ENCODE peak calls at places on chromosomes 11 and 22, in four cellular contexts. T is SJSA1; P is CD8-positive, alpha-beta T cell; K is IMR-90. O is an unnamed sample. For H3K27me3, the result is how much of the 10 kb centered on the place peaks cover.

GRCh38 chr11:110918351-110918750 is 206.1 kb upstream of the ARHGAP20 start:
- DNase-seq in T (no peak), P (no peak), K (no peak), O (no peak)

GRCh38 chr22:20748820-20749428 is 25.0 kb upstream of the SERPIND1 start:
- DNase-seq in T (no peak), P (no peak), K (peak), O (no peak)

GRCh38 chr11:77503006-77503405 is 29.1 kb upstream of the PAK1 start:
- DNase-seq in T (no peak), P (no peak), K (peak), O (no peak)

GRCh38 chr22:44220727-44221680 is 40.3 kb downstream of the PARVG start:
- DNase-seq in T (peak), P (no peak), K (no peak), O (no peak)

GRCh38 chr11:11806074-11806473 is 35.7 kb upstream of the USP47 start:
- DNase-seq in T (no peak), P (no peak), K (no peak), O (no peak)

GRCh38 chr22:39098026-39098425 is 982 bp downstream of the APOBEC3H start:
- DNase-seq in T (no peak), P (no peak), K (no peak), O (no peak)

GRCh38 chr11:105862736-105863367 is 159.2 kb downstream of the MSANTD4 start:
- DNase-seq in T (no peak), P (no peak), K (peak), O (no peak)

GRCh38 chr11:66976048-66976467 is 954 bp downstream of the C11orf86 start:
- DNase-seq in T (no peak), P (no peak), K (no peak), O (no peak)

GRCh38 chr11:8841899-8842298 is 69.1 kb upstream of the AKIP1 start:
- DNase-seq in T (no peak), P (no peak), K (peak), O (no peak)

GRCh38 chr22:19961201-19961580 is 19.6 kb upstream of the TXNRD2 start:
- DNase-seq in T (no peak), P (no peak), K (no peak), O (no peak)

GRCh38 chr11:128409476-128409875 is 177.9 kb downstream of the ETS1 start:
- DNase-seq in T (no peak), P (no peak), K (peak), O (no peak)

GRCh38 chr22:38982008-38982927 is at the start of gene APOBEC3B:
- DNase-seq in T (peak), P (peak), K (peak), O (peak)

GRCh38 chr11:96307748-96308133 is 35.3 kb downstream of the MAML2 start:
- DNase-seq in T (peak), P (no peak), K (peak), O (peak)

GRCh38 chr11:116731097-116731761 is 41.6 kb downstream of the BUD13 start:
- DNase-seq in T (no peak), P (no peak), K (peak), O (no peak)

GRCh38 chr22:20131593-20131855 is at the start of gene ZDHHC8:
- DNase-seq in T (no peak), P (peak), K (no peak), O (no peak)

GRCh38 chr11:41861791-41862190 is 402.3 kb upstream of the LRRC4C start:
- DNase-seq in T (no peak), P (no peak), K (no peak), O (no peak)

GRCh38 chr11:75576445-75577049 is 14.5 kb downstream of the SERPINH1 start:
- DNase-seq in T (peak), P (no peak), K (peak), O (peak)

GRCh38 chr11:124080319-124081001 is 34.8 kb upstream of the VWA5A start:
- DNase-seq in T (no peak), P (no peak), K (no peak), O (peak)

GRCh38 chr22:23376256-23376655 is 195.9 kb downstream of the BCR start:
- DNase-seq in T (no peak), P (no peak), K (no peak), O (no peak)

GRCh38 chr22:31637938-31638618 is 23.9 kb downstream of the PISD start:
- DNase-seq in T (no peak), P (no peak), K (no peak), O (no peak)

GRCh38 chr11:9906043-9906791 is 242.3 kb downstream of the SWAP70 start:
- DNase-seq in T (peak), P (no peak), K (peak), O (peak)

GRCh38 chr11:62324738-62325556 is 12.3 kb upstream of the ASRGL1 start:
- DNase-seq in T (peak), P (peak), K (peak), O (no peak)

GRCh38 chr11:62393735-62394134 is 25.1 kb upstream of the SCGB1A1 start:
- DNase-seq in T (no peak), P (no peak), K (no peak), O (no peak)

GRCh38 chr11:12164061-12165014 is 53.9 kb downstream of the MICAL2 start:
- DNase-seq in T (peak), P (no peak), K (peak), O (peak)

GRCh38 chr11:77064648-77065217 is 2.0 kb upstream of the CAPN5 start:
- DNase-seq in T (no peak), P (no peak), K (no peak), O (no peak)

GRCh38 chr11:132058211-132058772 is 687.9 kb downstream of the NTM start:
- DNase-seq in T (no peak), P (no peak), K (peak), O (no peak)

GRCh38 chr11:60345489-60345888 is 18.4 kb downstream of the MS4A6E start:
- DNase-seq in T (peak), P (no peak), K (no peak), O (no peak)

GRCh38 chr22:27692243-27692642 is 109.3 kb downstream of the MN1 start:
- DNase-seq in T (no peak), P (no peak), K (peak), O (no peak)

GRCh38 chr22:27327981-27328721 is 473.4 kb downstream of the MN1 start:
- DNase-seq in T (peak), P (no peak), K (no peak), O (no peak)

GRCh38 chr11:10379022-10379421 is 74.1 kb downstream of the ADM start:
- DNase-seq in T (no peak), P (no peak), K (peak), O (no peak)

GRCh38 chr11:58318532-58318931 is 40.3 kb downstream of the OR5B17 start:
- DNase-seq in T (no peak), P (no peak), K (peak), O (no peak)

GRCh38 chr11:76824980-76825725 is 35.6 kb upstream of the ACER3 start:
- DNase-seq in T (no peak), P (no peak), K (peak), O (no peak)

GRCh38 chr11:64490562-64491216 is 100.3 kb upstream of the SLC22A12 start:
- DNase-seq in T (peak), P (no peak), K (no peak), O (no peak)

GRCh38 chr11:64498151-64498550 is 92.9 kb upstream of the SLC22A12 start:
- DNase-seq in T (no peak), P (no peak), K (no peak), O (no peak)

GRCh38 chr11:64489831-64490441 is 101.1 kb upstream of the SLC22A12 start:
- DNase-seq in T (peak), P (peak), K (peak), O (no peak)

GRCh38 chr11:64492561-64492960 is 98.5 kb upstream of the SLC22A12 start:
- DNase-seq in T (no peak), P (no peak), K (no peak), O (no peak)
- H3K27me3 ChIP-seq in T (half or more), P (under half), K (under half), O (under half)

GRCh38 chr11:93330446-93330984 is at the start of gene DEUP1:
- DNase-seq in T (no peak), P (no peak), K (no peak), O (no peak)
- H3K4me3 ChIP-seq in T (no peak), P (no peak), K (no peak), O (peak)

DNA sequence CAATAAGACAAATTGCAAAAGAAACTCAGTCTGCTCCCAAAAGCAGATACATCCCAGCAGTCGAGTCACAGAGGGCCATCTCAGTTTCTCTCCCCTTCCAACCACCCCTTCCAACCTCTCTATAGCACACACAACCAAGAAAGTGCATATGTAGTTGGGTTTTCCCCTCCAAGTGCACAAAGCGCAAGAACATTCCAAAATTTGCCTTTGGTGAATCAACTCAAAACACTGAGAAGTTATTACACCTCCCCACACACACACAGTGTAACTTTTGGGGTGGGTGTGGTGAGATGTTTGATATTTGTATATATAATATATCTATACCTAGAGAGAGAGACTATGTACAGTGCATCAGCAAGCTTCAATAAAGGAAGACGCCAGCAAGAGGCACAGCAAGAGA is 10.2 kb upstream of the SCN4B start:
- DNase-seq in T (no peak), P (no peak), K (no peak), O (no peak)
- H3K27me3 ChIP-seq in T (under half), P (under half), K (under half), O (half or more)

GRCh38 chr22:46297151-46297819 is 615 bp downstream of the GTSE1 start:
- DNase-seq in T (peak), P (no peak), K (peak), O (no peak)
- H3K4me3 ChIP-seq in T (peak), P (peak), K (peak), O (peak)

DNA sequence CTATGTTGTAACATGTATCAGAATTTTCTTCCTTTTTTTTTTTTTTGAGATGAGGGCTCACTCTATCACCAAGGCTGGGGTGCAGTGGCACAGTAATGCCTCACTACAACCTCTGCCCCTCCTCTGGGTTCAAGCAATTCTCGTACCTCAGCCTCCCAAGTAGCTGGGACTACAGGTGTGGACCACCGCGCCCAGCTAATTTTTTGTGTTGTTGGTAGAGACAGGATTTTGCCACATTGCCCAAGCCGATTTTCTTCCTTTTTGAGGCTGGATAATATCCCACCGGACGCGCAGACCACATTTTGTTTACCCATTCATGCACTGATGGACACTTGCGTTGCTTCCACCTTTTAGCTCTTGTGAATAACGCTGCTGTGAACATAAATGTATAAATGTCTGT is 97.0 kb downstream of the BRD1 start:
- DNase-seq in T (peak), P (no peak), K (no peak), O (no peak)
- H3K27me3 ChIP-seq in T (under half), P (under half), K (under half), O (under half)

GRCh38 chr11:69969890-69970784 is 108.0 kb upstream of the ANO1 start:
- DNase-seq in T (no peak), P (no peak), K (no peak), O (no peak)
- H3K4me3 ChIP-seq in T (no peak), P (no peak), K (no peak), O (no peak)

GRCh38 chr22:22246706-22247105 is 2.1 kb downstream of the VPREB1 start:
- DNase-seq in T (no peak), P (no peak), K (no peak), O (no peak)
- H3K27me3 ChIP-seq in T (under half), P (under half), K (under half), O (under half)